ENCODE peak calls at places on chromosomes 13 and 19, in nine cellular contexts. I is transverse colon; K is SW 1271; Z is Caco-2; L is CD4-positive, alpha-beta T cell; C is T-helper 1 cell; G is adrenal gland; Q is activated CD4-positive, alpha-beta T cell treated with anti-CD3 and anti-CD28 coated beads for 1 hour; H is HT-29. D is an unnamed sample.

GRCh38 chr13:31556376-31556775 is 182.9 kb upstream of the RXFP2 start:
- DNase-seq in I (no peak), K (no peak), Z (no peak), L (no peak), C (no peak), G (no peak), Q (no peak), H (peak), D (no peak)

GRCh38 chr19:11375143-11375948 is 880 bp downstream of the SWSAP1 start:
- DNase-seq in I (peak), K (no peak), Z (no peak), L (peak), C (peak), G (peak), Q (peak), H (no peak), D (no peak)

GRCh38 chr13:79654520-79654919 is 173.6 kb downstream of the NDFIP2 start:
- DNase-seq in I (no peak), K (no peak), Z (no peak), L (no peak), C (no peak), G (no peak), Q (no peak), H (no peak), D (no peak)

GRCh38 chr19:30307191-30307974 is 64.8 kb upstream of the ZNF536 start:
- DNase-seq in I (no peak), K (no peak), Z (no peak), L (no peak), C (no peak), G (no peak), Q (no peak), H (no peak), D (no peak)

GRCh38 chr13:106132216-106132615 is 403.2 kb downstream of the EFNB2 start:
- DNase-seq in I (no peak), K (no peak), Z (no peak), L (no peak), C (no peak), G (no peak), Q (no peak), H (peak), D (no peak)

GRCh38 chr19:11197291-11198174 is at the start of gene KANK2:
- DNase-seq in I (peak), K (peak), Z (peak), L (peak), C (peak), G (peak), Q (peak), H (peak), D (no peak)

GRCh38 chr19:47507031-47507430 is 7.8 kb downstream of the NAPA start:
- DNase-seq in I (no peak), K (no peak), Z (no peak), L (no peak), C (no peak), G (peak), Q (no peak), H (no peak), D (no peak)

GRCh38 chr19:44876930-44877530 is 14.0 kb upstream of the TOMM40 start:
- DNase-seq in I (no peak), K (no peak), Z (no peak), L (no peak), C (no peak), G (no peak), Q (no peak), H (no peak), D (no peak)

GRCh38 chr19:41548954-41549688 is 26.8 kb upstream of the CEACAM21 start:
- DNase-seq in I (peak), K (no peak), Z (no peak), L (peak), C (peak), G (no peak), Q (peak), H (no peak), D (no peak)

GRCh38 chr13:112587359-112587766 is 590 bp downstream of the TUBGCP3 start:
- DNase-seq in I (peak), K (peak), Z (peak), L (peak), C (peak), G (peak), Q (peak), H (peak), D (no peak)

GRCh38 chr13:110680852-110681251 is 25.1 kb downstream of the CARS2 start:
- DNase-seq in I (no peak), K (no peak), Z (peak), L (peak), C (no peak), G (no peak), Q (no peak), H (peak), D (no peak)

GRCh38 chr19:15332311-15332996 is at the start of gene BRD4:
- DNase-seq in I (peak), K (peak), Z (peak), L (peak), C (peak), G (peak), Q (peak), H (peak), D (no peak)

GRCh38 chr13:47241446-47241845 is 344.6 kb upstream of the HTR2A start:
- DNase-seq in I (no peak), K (no peak), Z (peak), L (no peak), C (no peak), G (no peak), Q (no peak), H (peak), D (no peak)

GRCh38 chr13:113220877-113221276 is 11.5 kb downstream of the CUL4A start:
- DNase-seq in I (no peak), K (no peak), Z (no peak), L (peak), C (no peak), G (no peak), Q (no peak), H (no peak), D (no peak)

D was measured in Panc1.